ENCODE peak calls at places on chromosomes 13 and 19, in seven cellular contexts. One of them, this sample, is unnamed. For H3K4me1, the result is how much of the 10 kb centered on the place peaks cover.

GRCh38 chr13:50845211-50845610 is 1.7 kb upstream of the DLEU7 start:
- DNase-seq in GM23248: no peak
- DNase-seq in NT2/D1: no peak
- DNase-seq in Peyer's patch: no peak
- DNase-seq in thoracic aorta: no peak
- DNase-seq in naive thymus-derived CD4-positive, alpha-beta T cell: no peak
- DNase-seq in tibial nerve: no peak
- DNase-seq in this sample: no peak

GRCh38 chr19:16518061-16518460 is 21.9 kb downstream of the C19orf44 start:
- DNase-seq in naive thymus-derived CD4-positive, alpha-beta T cell: no peak
- DNase-seq in Peyer's patch: no peak
- DNase-seq in tibial nerve: no peak
- DNase-seq in NT2/D1: no peak
- DNase-seq in GM23248: no peak
- DNase-seq in thoracic aorta: no peak
- DNase-seq in this sample: no peak

GRCh38 chr19:45687599-45687998 is 4.2 kb downstream of the SNRPD2 start:
- DNase-seq in naive thymus-derived CD4-positive, alpha-beta T cell: no peak
- DNase-seq in GM23248: no peak
- DNase-seq in thoracic aorta: no peak
- DNase-seq in tibial nerve: no peak
- DNase-seq in NT2/D1: no peak
- DNase-seq in Peyer's patch: no peak
- DNase-seq in this sample: no peak

GRCh38 chr19:38736413-38737280 is 7.6 kb downstream of the CAPN12 start:
- DNase-seq in GM23248: peak
- DNase-seq in tibial nerve: no peak
- DNase-seq in naive thymus-derived CD4-positive, alpha-beta T cell: no peak
- DNase-seq in NT2/D1: peak
- DNase-seq in thoracic aorta: no peak
- DNase-seq in Peyer's patch: peak
- DNase-seq in this sample: peak

GRCh38 chr13:48571121-48571901 is 38.4 kb upstream of the RCBTB2 start:
- DNase-seq in naive thymus-derived CD4-positive, alpha-beta T cell: no peak
- DNase-seq in tibial nerve: no peak
- DNase-seq in GM23248: peak
- DNase-seq in thoracic aorta: no peak
- DNase-seq in NT2/D1: no peak
- DNase-seq in Peyer's patch: no peak
- DNase-seq in this sample: no peak

GRCh38 chr13:46051958-46052313 is 610 bp downstream of the ZC3H13 start:
- DNase-seq in tibial nerve: no peak
- DNase-seq in thoracic aorta: no peak
- DNase-seq in Peyer's patch: no peak
- DNase-seq in NT2/D1: no peak
- DNase-seq in naive thymus-derived CD4-positive, alpha-beta T cell: no peak
- DNase-seq in GM23248: no peak
- DNase-seq in this sample: no peak

GRCh38 chr13:57604442-57604841 is 27.1 kb upstream of the PCDH17 start:
- DNase-seq in naive thymus-derived CD4-positive, alpha-beta T cell: no peak
- DNase-seq in GM23248: no peak
- DNase-seq in Peyer's patch: no peak
- DNase-seq in thoracic aorta: no peak
- DNase-seq in NT2/D1: no peak
- DNase-seq in tibial nerve: no peak
- DNase-seq in this sample: no peak

GRCh38 chr13:98022210-98022609 is 68.7 kb downstream of the IPO5 start:
- DNase-seq in naive thymus-derived CD4-positive, alpha-beta T cell: no peak
- DNase-seq in tibial nerve: no peak
- DNase-seq in thoracic aorta: no peak
- DNase-seq in Peyer's patch: no peak
- DNase-seq in NT2/D1: no peak
- DNase-seq in GM23248: peak
- DNase-seq in this sample: no peak

GRCh38 chr13:28611021-28611420 is 47.9 kb upstream of the POMP start:
- DNase-seq in NT2/D1: no peak
- DNase-seq in Peyer's patch: no peak
- DNase-seq in naive thymus-derived CD4-positive, alpha-beta T cell: no peak
- DNase-seq in GM23248: no peak
- DNase-seq in tibial nerve: no peak
- DNase-seq in thoracic aorta: no peak
- DNase-seq in this sample: no peak

GRCh38 chr13:39656325-39656677 is 839 bp downstream of the COG6 start:
- DNase-seq in NT2/D1: no peak
- DNase-seq in thoracic aorta: no peak
- DNase-seq in naive thymus-derived CD4-positive, alpha-beta T cell: no peak
- DNase-seq in Peyer's patch: no peak
- DNase-seq in tibial nerve: no peak
- DNase-seq in GM23248: peak
- DNase-seq in this sample: no peak

GRCh38 chr19:12782174-12782423 is 6.7 kb upstream of the HOOK2 start:
- DNase-seq in thoracic aorta: no peak
- DNase-seq in GM23248: no peak
- DNase-seq in NT2/D1: no peak
- DNase-seq in Peyer's patch: no peak
- DNase-seq in naive thymus-derived CD4-positive, alpha-beta T cell: no peak
- DNase-seq in tibial nerve: no peak
- DNase-seq in this sample: no peak

GRCh38 chr13:30395192-30396158 is 26.8 kb upstream of the UBE2L5 start:
- DNase-seq in naive thymus-derived CD4-positive, alpha-beta T cell: peak
- DNase-seq in tibial nerve: peak
- DNase-seq in NT2/D1: peak
- DNase-seq in GM23248: peak
- DNase-seq in Peyer's patch: peak
- DNase-seq in thoracic aorta: peak
- DNase-seq in this sample: peak

GRCh38 chr19:49771674-49772139 is 4.9 kb downstream of the AP2A1 start:
- DNase-seq in NT2/D1: no peak
- DNase-seq in tibial nerve: no peak
- DNase-seq in thoracic aorta: no peak
- DNase-seq in Peyer's patch: peak
- DNase-seq in naive thymus-derived CD4-positive, alpha-beta T cell: no peak
- DNase-seq in GM23248: no peak
- DNase-seq in this sample: no peak

GRCh38 chr19:2212861-2213711 is 23.0 kb downstream of the PLEKHJ1 start:
- DNase-seq in NT2/D1: no peak
- DNase-seq in tibial nerve: no peak
- DNase-seq in GM23248: no peak
- DNase-seq in thoracic aorta: no peak
- DNase-seq in naive thymus-derived CD4-positive, alpha-beta T cell: no peak
- DNase-seq in Peyer's patch: peak
- DNase-seq in this sample: no peak

GRCh38 chr19:42131149-42132029 is 857 bp downstream of the POU2F2 start:
- DNase-seq in tibial nerve: no peak
- DNase-seq in NT2/D1: no peak
- DNase-seq in Peyer's patch: no peak
- DNase-seq in thoracic aorta: no peak
- DNase-seq in naive thymus-derived CD4-positive, alpha-beta T cell: no peak
- DNase-seq in GM23248: no peak
- DNase-seq in this sample: no peak
- H3K4me1 ChIP-seq in tibial nerve: under half
- H3K4me1 ChIP-seq in NT2/D1: under half
- H3K4me1 ChIP-seq in Peyer's patch: under half
- H3K4me1 ChIP-seq in thoracic aorta: under half
- H3K4me1 ChIP-seq in naive thymus-derived CD4-positive, alpha-beta T cell: under half
- H3K4me1 ChIP-seq in GM23248: under half
- H3K4me1 ChIP-seq in this sample: under half

GRCh38 chr13:32262619-32263018 is 52.5 kb downstream of the ZAR1L start:
- DNase-seq in thoracic aorta: no peak
- DNase-seq in tibial nerve: no peak
- DNase-seq in NT2/D1: no peak
- DNase-seq in naive thymus-derived CD4-positive, alpha-beta T cell: no peak
- DNase-seq in Peyer's patch: no peak
- DNase-seq in GM23248: no peak
- DNase-seq in this sample: no peak

GRCh38 chr13:32262165-32262564 is 53.0 kb downstream of the ZAR1L start:
- DNase-seq in naive thymus-derived CD4-positive, alpha-beta T cell: no peak
- DNase-seq in tibial nerve: no peak
- DNase-seq in Peyer's patch: no peak
- DNase-seq in thoracic aorta: no peak
- DNase-seq in GM23248: peak
- DNase-seq in NT2/D1: no peak
- DNase-seq in this sample: no peak

GRCh38 chr13:32265726-32266125 is 49.4 kb downstream of the ZAR1L start:
- DNase-seq in GM23248: no peak
- DNase-seq in NT2/D1: no peak
- DNase-seq in tibial nerve: no peak
- DNase-seq in naive thymus-derived CD4-positive, alpha-beta T cell: no peak
- DNase-seq in thoracic aorta: no peak
- DNase-seq in Peyer's patch: no peak
- DNase-seq in this sample: no peak

GRCh38 chr13:32266130-32266529 is 49.0 kb downstream of the ZAR1L start:
- DNase-seq in naive thymus-derived CD4-positive, alpha-beta T cell: no peak
- DNase-seq in NT2/D1: no peak
- DNase-seq in thoracic aorta: no peak
- DNase-seq in tibial nerve: no peak
- DNase-seq in Peyer's patch: no peak
- DNase-seq in GM23248: no peak
- DNase-seq in this sample: no peak

GRCh38 chr13:32264407-32264806 is 50.8 kb downstream of the ZAR1L start:
- DNase-seq in Peyer's patch: no peak
- DNase-seq in tibial nerve: peak
- DNase-seq in GM23248: no peak
- DNase-seq in naive thymus-derived CD4-positive, alpha-beta T cell: no peak
- DNase-seq in thoracic aorta: no peak
- DNase-seq in NT2/D1: no peak
- DNase-seq in this sample: peak
- H3K4me1 ChIP-seq in Peyer's patch: under half
- H3K4me1 ChIP-seq in tibial nerve: under half
- H3K4me1 ChIP-seq in GM23248: under half
- H3K4me1 ChIP-seq in naive thymus-derived CD4-positive, alpha-beta T cell: under half
- H3K4me1 ChIP-seq in thoracic aorta: under half
- H3K4me1 ChIP-seq in NT2/D1: under half
- H3K4me1 ChIP-seq in this sample: under half

GRCh38 chr19:4909897-4910593 is 744 bp downstream of the UHRF1 start:
- DNase-seq in GM23248: peak
- DNase-seq in thoracic aorta: peak
- DNase-seq in NT2/D1: peak
- DNase-seq in naive thymus-derived CD4-positive, alpha-beta T cell: peak
- DNase-seq in Peyer's patch: peak
- DNase-seq in tibial nerve: peak
- DNase-seq in this sample: peak

GRCh38 chr19:4910594-4911273 is 1.4 kb downstream of the UHRF1 start:
- DNase-seq in Peyer's patch: no peak
- DNase-seq in NT2/D1: no peak
- DNase-seq in thoracic aorta: no peak
- DNase-seq in tibial nerve: no peak
- DNase-seq in GM23248: peak
- DNase-seq in naive thymus-derived CD4-positive, alpha-beta T cell: no peak
- DNase-seq in this sample: peak

GRCh38 chr19:4908781-4909171 is 525 bp upstream of the UHRF1 start:
- DNase-seq in NT2/D1: no peak
- DNase-seq in thoracic aorta: no peak
- DNase-seq in naive thymus-derived CD4-positive, alpha-beta T cell: no peak
- DNase-seq in Peyer's patch: no peak
- DNase-seq in tibial nerve: no peak
- DNase-seq in GM23248: no peak
- DNase-seq in this sample: no peak

GRCh38 chr19:4908311-4908710 is 990 bp upstream of the UHRF1 start:
- DNase-seq in thoracic aorta: no peak
- DNase-seq in naive thymus-derived CD4-positive, alpha-beta T cell: no peak
- DNase-seq in tibial nerve: no peak
- DNase-seq in NT2/D1: no peak
- DNase-seq in GM23248: no peak
- DNase-seq in Peyer's patch: no peak
- DNase-seq in this sample: no peak

GRCh38 chr19:4909172-4909896 is at the start of gene UHRF1:
- DNase-seq in Peyer's patch: peak
- DNase-seq in thoracic aorta: no peak
- DNase-seq in NT2/D1: no peak
- DNase-seq in naive thymus-derived CD4-positive, alpha-beta T cell: no peak
- DNase-seq in tibial nerve: no peak
- DNase-seq in GM23248: peak
- DNase-seq in this sample: no peak
- H3K4me1 ChIP-seq in Peyer's patch: under half
- H3K4me1 ChIP-seq in thoracic aorta: under half
- H3K4me1 ChIP-seq in NT2/D1: under half
- H3K4me1 ChIP-seq in naive thymus-derived CD4-positive, alpha-beta T cell: half or more
- H3K4me1 ChIP-seq in tibial nerve: under half
- H3K4me1 ChIP-seq in GM23248: under half
- H3K4me1 ChIP-seq in this sample: under half

GRCh38 chr13:77299587-77299986 is 27.3 kb downstream of the MYCBP2 start:
- DNase-seq in naive thymus-derived CD4-positive, alpha-beta T cell: no peak
- DNase-seq in Peyer's patch: no peak
- DNase-seq in NT2/D1: no peak
- DNase-seq in GM23248: no peak
- DNase-seq in thoracic aorta: no peak
- DNase-seq in tibial nerve: no peak
- DNase-seq in this sample: no peak

GRCh38 chr13:77305276-77305675 is 21.6 kb downstream of the MYCBP2 start:
- DNase-seq in naive thymus-derived CD4-positive, alpha-beta T cell: no peak
- DNase-seq in tibial nerve: no peak
- DNase-seq in Peyer's patch: no peak
- DNase-seq in thoracic aorta: no peak
- DNase-seq in NT2/D1: no peak
- DNase-seq in GM23248: no peak
- DNase-seq in this sample: no peak

GRCh38 chr13:77306458-77306857 is 20.4 kb downstream of the MYCBP2 start:
- DNase-seq in thoracic aorta: no peak
- DNase-seq in Peyer's patch: no peak
- DNase-seq in naive thymus-derived CD4-positive, alpha-beta T cell: no peak
- DNase-seq in NT2/D1: no peak
- DNase-seq in tibial nerve: no peak
- DNase-seq in GM23248: no peak
- DNase-seq in this sample: no peak

GRCh38 chr13:77298403-77298802 is 28.5 kb downstream of the MYCBP2 start:
- DNase-seq in NT2/D1: no peak
- DNase-seq in naive thymus-derived CD4-positive, alpha-beta T cell: no peak
- DNase-seq in tibial nerve: no peak
- DNase-seq in Peyer's patch: no peak
- DNase-seq in thoracic aorta: no peak
- DNase-seq in GM23248: no peak
- DNase-seq in this sample: no peak

DNA sequence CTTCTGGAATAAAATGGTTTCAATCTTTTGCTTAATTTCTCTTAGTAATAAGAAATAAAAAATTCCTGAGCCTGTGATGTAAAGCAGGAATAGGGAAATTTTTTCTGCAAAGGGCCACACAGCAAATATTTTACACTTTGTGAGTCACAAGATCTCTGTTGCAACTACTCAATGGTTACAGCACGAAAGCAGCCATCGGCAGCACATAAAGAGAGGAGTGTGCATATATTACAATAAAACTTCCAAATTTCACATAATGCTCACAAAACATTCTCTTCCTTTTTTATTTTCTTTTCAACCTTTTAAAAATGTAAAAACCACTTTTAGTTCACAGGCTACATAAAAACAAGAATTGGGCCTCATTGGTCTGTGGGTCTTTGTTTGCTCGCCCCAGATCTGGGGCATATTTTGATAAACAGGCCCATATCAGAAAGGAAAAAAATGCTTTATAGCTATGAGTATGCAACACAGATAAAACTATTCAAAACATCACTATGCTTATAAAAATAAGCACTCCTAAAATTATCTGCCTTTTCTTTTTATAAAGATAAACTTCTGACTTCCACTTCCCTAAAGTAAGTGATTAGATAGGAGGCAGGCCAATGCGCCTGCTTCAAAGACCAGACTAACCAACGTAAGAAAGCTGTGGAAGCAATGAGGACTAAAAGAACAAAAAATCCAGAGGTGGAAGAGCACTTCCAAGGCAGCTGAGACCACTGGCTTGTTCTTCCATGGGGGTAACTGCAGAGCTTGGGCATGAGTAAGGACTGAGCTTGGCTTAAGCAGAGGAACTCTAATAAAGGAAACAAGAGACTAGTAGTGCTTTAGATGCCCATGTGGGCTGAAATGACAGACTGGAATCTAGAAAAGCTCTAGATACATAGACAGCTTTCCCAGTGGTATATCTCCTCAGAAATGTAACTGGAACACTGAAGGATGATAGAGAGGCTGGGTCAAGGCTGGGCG is 26.4 kb downstream of the MYCBP2 start:
- DNase-seq in Peyer's patch: no peak
- DNase-seq in thoracic aorta: no peak
- DNase-seq in naive thymus-derived CD4-positive, alpha-beta T cell: no peak
- DNase-seq in NT2/D1: no peak
- DNase-seq in tibial nerve: no peak
- DNase-seq in GM23248: peak
- DNase-seq in this sample: no peak
- H3K4me1 ChIP-seq in Peyer's patch: under half
- H3K4me1 ChIP-seq in thoracic aorta: half or more
- H3K4me1 ChIP-seq in naive thymus-derived CD4-positive, alpha-beta T cell: under half
- H3K4me1 ChIP-seq in NT2/D1: under half
- H3K4me1 ChIP-seq in tibial nerve: under half
- H3K4me1 ChIP-seq in GM23248: under half
- H3K4me1 ChIP-seq in this sample: under half

This sample was measured in body of pancreas.